ENCODE peak calls at places on chromosomes 12 and 14, in five cellular contexts. V is GM20000, M is tibial nerve, O is A549, H is bronchial epithelial cell. R is an unnamed sample.

GRCh38 chr14:94041551-94042346 is 15.6 kb downstream of the OTUB2 start:
- DNase-seq in H (no peak), O (no peak), V (no peak), M (no peak), R (no peak)

GRCh38 chr12:62660763-62661162 is 194.1 kb downstream of the MON2 start:
- DNase-seq in M (no peak), V (no peak), O (peak; percentile 14), H (peak; percentile 95), R (no peak)

GRCh38 chr12:54280401-54281260 is at the start of gene HNRNPA1:
- DNase-seq in V (peak; percentile 90), M (peak; percentile 97), H (peak; percentile 100), O (peak; percentile 100), R (peak; percentile 92)

GRCh38 chr12:116860281-116860680 is 21.0 kb downstream of the HRK start:
- DNase-seq in V (no peak), H (no peak), O (no peak), M (no peak), R (no peak)

GRCh38 chr12:118013283-118013682 is 3.2 kb upstream of the RFC5 start:
- DNase-seq in O (no peak), M (no peak), V (no peak), H (peak; percentile 26), R (no peak)

GRCh38 chr14:21299562-21300130 is 19.8 kb downstream of the RPGRIP1 start:
- DNase-seq in V (no peak), H (no peak), O (no peak), M (no peak), R (no peak)

GRCh38 chr12:6667559-6668210 is 4.8 kb upstream of the ING4 start:
- DNase-seq in O (peak; percentile 58), H (peak; percentile 10), M (no peak), V (no peak), R (no peak)

GRCh38 chr14:105305769-105306168 is 5.0 kb upstream of the BRF1 start:
- DNase-seq in V (no peak), O (no peak), H (no peak), M (no peak), R (no peak)

GRCh38 chr14:93832076-93832475 is 43.8 kb upstream of the PRIMA1 start:
- DNase-seq in M (no peak), H (no peak), O (no peak), V (no peak), R (no peak)

GRCh38 chr14:35993512-35993960 is 167.4 kb downstream of the BRMS1L start:
- DNase-seq in V (no peak), H (no peak), M (no peak), O (no peak), R (no peak)

GRCh38 chr12:26680724-26681455 is 152.1 kb downstream of the ITPR2 start:
- DNase-seq in V (no peak), M (no peak), O (no peak), H (no peak), R (no peak)

GRCh38 chr12:48788522-48788851 is 402 bp downstream of the ADCY6 start:
- DNase-seq in M (no peak), V (no peak), O (no peak), H (no peak), R (no peak)

GRCh38 chr14:77965919-77966435 is 166.1 kb downstream of the ADCK1 start:
- DNase-seq in M (no peak), H (peak; percentile 44), V (peak; percentile 62), O (peak; percentile 42), R (peak; percentile 51)

GRCh38 chr14:104685216-104685997 is 4.0 kb upstream of the INF2 start:
- DNase-seq in M (no peak), H (peak; percentile 39), V (no peak), O (peak; percentile 65), R (no peak)

GRCh38 chr12:32471601-32472001 is 72.2 kb downstream of the FGD4 start:
- DNase-seq in V (peak; percentile 20), M (no peak), H (no peak), O (no peak), R (no peak)

GRCh38 chr14:29724991-29725390 is 202.7 kb downstream of the PRKD1 start:
- DNase-seq in V (no peak), H (peak; percentile 43), O (peak; percentile 77), M (no peak), R (no peak)

GRCh38 chr14:89836830-89837469 is 117.6 kb downstream of the EFCAB11 start:
- DNase-seq in O (no peak), V (no peak), M (no peak), H (no peak), R (no peak)

GRCh38 chr14:89844508-89844907 is 110.0 kb downstream of the EFCAB11 start:
- DNase-seq in H (peak; percentile 32), M (no peak), O (no peak), V (no peak), R (no peak)

GRCh38 chr14:89845346-89845745 is 109.2 kb downstream of the EFCAB11 start:
- DNase-seq in M (no peak), H (peak; percentile 56), O (peak; percentile 78), V (no peak), R (no peak)

GRCh38 chr14:89842852-89843251 is 111.7 kb downstream of the EFCAB11 start:
- DNase-seq in M (no peak), H (no peak), V (no peak), O (no peak), R (no peak)

GRCh38 chr14:89841855-89842254 is 112.7 kb downstream of the EFCAB11 start:
- DNase-seq in H (no peak), V (no peak), O (no peak), M (no peak), R (no peak)
- TF ChIP-seq CTCF in H (peak; percentile 16), V (no peak), O (no peak), M (no peak), R (no peak)

DNA sequence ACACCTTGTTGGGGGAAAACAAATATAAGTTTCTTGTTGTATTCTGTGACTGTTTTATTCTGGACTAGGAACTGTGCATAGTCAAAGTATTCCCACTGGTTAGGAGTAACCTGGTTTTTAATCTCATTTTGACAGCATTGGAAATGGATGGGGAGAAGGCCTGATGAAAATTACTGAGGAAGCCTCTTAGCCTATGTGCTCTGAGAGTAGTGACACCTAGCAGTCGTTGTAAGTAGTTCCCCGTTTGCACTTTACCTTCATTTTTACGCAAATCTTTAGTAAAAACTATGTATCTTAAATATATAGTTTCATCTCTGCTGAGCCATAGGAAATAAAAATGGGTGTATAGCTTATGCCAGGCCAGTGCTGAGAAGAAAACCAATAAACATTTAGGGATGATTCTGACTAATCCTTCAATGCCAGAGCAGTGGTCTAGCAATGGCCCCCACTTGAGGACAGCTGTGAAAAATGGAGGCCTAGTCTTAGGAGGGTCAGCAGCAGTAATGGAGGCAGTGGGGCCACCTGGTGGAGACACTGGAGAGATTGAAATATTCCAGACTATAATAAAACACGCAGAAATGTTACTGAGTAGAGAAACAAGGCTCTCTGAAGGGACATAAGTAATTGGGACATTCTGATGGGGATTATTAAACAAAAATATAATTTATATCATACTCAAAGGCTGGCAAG is 133.2 kb upstream of the NOVA1 start:
- DNase-seq in O (peak; percentile 24), H (peak; percentile 9), M (no peak), V (no peak), R (no peak)
- TF ChIP-seq CTCF in O (peak; percentile 24), H (peak; percentile 31), M (peak; percentile 16), V (no peak), R (no peak)

DNA sequence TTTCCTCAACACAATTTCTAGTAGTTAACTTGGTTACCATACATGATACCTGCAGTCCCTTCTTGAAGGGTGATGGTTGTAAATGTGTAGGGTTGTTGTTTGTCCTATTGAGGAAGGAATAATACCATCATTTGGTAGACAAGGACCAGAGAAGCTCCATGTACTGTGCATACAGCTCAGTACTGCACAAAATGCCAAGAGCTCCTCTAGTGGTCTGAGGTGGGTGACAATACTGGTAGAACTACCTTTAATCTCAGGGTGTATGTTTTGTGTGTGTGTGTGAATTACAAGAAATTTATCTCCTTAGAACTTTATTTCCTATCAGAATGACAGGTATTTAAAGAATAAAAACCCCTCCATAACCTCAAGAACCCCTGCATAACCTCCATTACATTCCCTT is 575.3 kb downstream of the TMTC2 start:
- DNase-seq in V (no peak), H (no peak), O (peak; percentile 3), M (no peak), R (no peak)
- TF ChIP-seq CTCF in V (no peak), H (no peak), O (no peak), M (no peak), R (no peak)

GRCh38 chr12:114933428-114934160 is 249.6 kb upstream of the TBX3 start:
- DNase-seq in M (no peak), O (peak; percentile 94), V (no peak), H (no peak), R (no peak)

GRCh38 chr12:114936148-114937099 is 252.4 kb upstream of the TBX3 start:
- DNase-seq in H (peak; percentile 17), M (no peak), V (no peak), O (no peak), R (no peak)

GRCh38 chr12:114938487-114939210 is 254.7 kb upstream of the TBX3 start:
- DNase-seq in M (no peak), V (no peak), O (no peak), H (no peak), R (no peak)

GRCh38 chr12:114932806-114933205 is 248.8 kb upstream of the TBX3 start:
- DNase-seq in V (no peak), M (no peak), H (no peak), O (no peak), R (no peak)

GRCh38 chr12:114935658-114936057 is 251.7 kb upstream of the TBX3 start:
- DNase-seq in M (no peak), H (no peak), V (no peak), O (peak; percentile 46), R (no peak)
- TF ChIP-seq CTCF in M (no peak), H (no peak), V (no peak), O (peak; percentile 32), R (no peak)

GRCh38 chr12:2891240-2892053 is 756 bp downstream of the TULP3 start:
- DNase-seq in V (no peak), H (peak; percentile 33), O (peak; percentile 64), M (peak; percentile 29), R (peak; percentile 27)

GRCh38 chr12:2892246-2892645 is 1.6 kb downstream of the TULP3 start:
- DNase-seq in H (no peak), O (no peak), V (no peak), M (no peak), R (no peak)

GRCh38 chr12:2890001-2890387 is 697 bp upstream of the TULP3 start:
- DNase-seq in H (no peak), O (no peak), V (no peak), M (no peak), R (no peak)

GRCh38 chr12:2893007-2893406 is 2.3 kb downstream of the TULP3 start:
- DNase-seq in M (peak; percentile 38), H (peak; percentile 32), V (no peak), O (peak; percentile 43), R (no peak)

DNA sequence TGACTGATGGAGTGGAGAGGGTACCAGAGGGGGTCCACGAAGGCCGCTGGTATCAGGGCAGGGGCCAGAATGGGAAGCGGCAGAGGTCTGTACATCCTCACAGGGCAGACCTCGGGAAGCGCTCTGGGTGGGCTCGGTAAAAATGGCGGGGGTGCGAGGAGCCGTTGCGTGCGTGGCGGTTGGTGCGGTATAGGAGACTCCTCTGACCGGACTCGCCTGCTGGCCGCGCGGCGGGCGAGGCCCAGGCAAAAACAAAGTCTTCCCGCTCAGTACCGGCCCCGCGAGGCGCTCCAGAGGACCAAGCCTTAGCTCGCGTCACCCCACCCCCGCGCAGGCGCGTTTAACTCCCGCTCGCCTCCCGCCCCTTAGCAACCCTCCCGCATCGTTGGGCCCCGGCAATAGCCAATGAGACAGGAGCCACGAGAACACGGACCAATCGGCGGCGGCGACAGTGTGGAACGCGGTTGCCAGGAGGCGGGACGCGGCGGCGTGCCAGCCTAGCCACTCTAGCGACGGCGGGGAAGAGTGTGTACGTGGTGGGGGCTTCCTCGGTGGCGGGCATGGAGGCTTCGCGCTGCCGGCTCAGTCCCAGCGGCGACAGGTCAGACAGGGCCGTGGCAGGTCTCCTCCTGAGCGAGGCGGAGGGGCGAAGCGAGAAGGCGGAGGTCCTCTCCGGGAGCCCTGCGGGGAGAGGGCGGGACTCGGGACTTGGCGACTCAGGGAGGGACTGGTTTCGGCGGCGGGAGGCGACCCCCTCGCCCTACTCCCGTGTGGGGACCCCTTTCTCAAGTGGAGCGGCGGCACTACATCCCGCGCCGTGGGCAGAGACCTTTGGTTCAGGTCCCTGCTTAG is at the start of gene TULP3:
- DNase-seq in V (peak; percentile 94), M (peak; percentile 98), H (peak; percentile 89), O (peak; percentile 98), R (peak; percentile 98)
- TF ChIP-seq CTCF in V (no peak), M (peak; percentile 12), H (peak; percentile 24), O (no peak), R (peak; percentile 2)

R was measured in GM10248.